ENCODE peak calls at places on chromosomes 3 and 15, in seven cellular contexts. One of them, this sample, is unnamed.

GRCh38 chr15:40310993-40311392 is 3.3 kb upstream of the PLCB2 start:
- DNase-seq in brain microvascular endothelial cell: no peak
- DNase-seq in thoracic aorta: no peak
- DNase-seq in AG04450: no peak
- DNase-seq in psoas muscle: no peak
- DNase-seq in transverse colon: no peak
- DNase-seq in CD4-positive, alpha-beta T cell: no peak
- DNase-seq in this sample: no peak

GRCh38 chr15:100190675-100191074 is 151.1 kb downstream of the ADAMTS17 start:
- DNase-seq in brain microvascular endothelial cell: no peak
- DNase-seq in thoracic aorta: no peak
- DNase-seq in AG04450: no peak
- DNase-seq in psoas muscle: peak
- DNase-seq in transverse colon: no peak
- DNase-seq in CD4-positive, alpha-beta T cell: no peak
- DNase-seq in this sample: no peak

GRCh38 chr3:194375473-194375872 is 5.9 kb upstream of the LRRC15 start:
- DNase-seq in brain microvascular endothelial cell: no peak
- DNase-seq in thoracic aorta: no peak
- DNase-seq in AG04450: no peak
- DNase-seq in psoas muscle: peak
- DNase-seq in transverse colon: no peak
- DNase-seq in CD4-positive, alpha-beta T cell: no peak
- DNase-seq in this sample: no peak

GRCh38 chr15:76150508-76150907 is 90.7 kb downstream of the TMEM266 start:
- DNase-seq in brain microvascular endothelial cell: no peak
- DNase-seq in thoracic aorta: no peak
- DNase-seq in AG04450: no peak
- DNase-seq in psoas muscle: peak
- DNase-seq in transverse colon: peak
- DNase-seq in CD4-positive, alpha-beta T cell: no peak
- DNase-seq in this sample: no peak

GRCh38 chr15:101288905-101289513 is 6.0 kb downstream of the SNRPA1 start:
- DNase-seq in brain microvascular endothelial cell: peak
- DNase-seq in thoracic aorta: no peak
- DNase-seq in AG04450: no peak
- DNase-seq in psoas muscle: no peak
- DNase-seq in transverse colon: no peak
- DNase-seq in CD4-positive, alpha-beta T cell: no peak
- DNase-seq in this sample: no peak

GRCh38 chr15:39453500-39454073 is 127.3 kb upstream of the THBS1 start:
- DNase-seq in brain microvascular endothelial cell: no peak
- DNase-seq in thoracic aorta: no peak
- DNase-seq in AG04450: no peak
- DNase-seq in psoas muscle: no peak
- DNase-seq in transverse colon: no peak
- DNase-seq in CD4-positive, alpha-beta T cell: no peak
- DNase-seq in this sample: no peak

GRCh38 chr15:56758770-56759449 is 25.6 kb upstream of the ZNF280D start:
- DNase-seq in brain microvascular endothelial cell: peak
- DNase-seq in thoracic aorta: no peak
- DNase-seq in AG04450: no peak
- DNase-seq in psoas muscle: no peak
- DNase-seq in transverse colon: no peak
- DNase-seq in CD4-positive, alpha-beta T cell: no peak
- DNase-seq in this sample: no peak

GRCh38 chr3:112293368-112294321 is at the start of gene SLC9C1:
- DNase-seq in brain microvascular endothelial cell: peak
- DNase-seq in thoracic aorta: no peak
- DNase-seq in AG04450: peak
- DNase-seq in psoas muscle: no peak
- DNase-seq in transverse colon: peak
- DNase-seq in CD4-positive, alpha-beta T cell: no peak
- DNase-seq in this sample: no peak

GRCh38 chr3:101248786-101249185 is 71.6 kb downstream of the IMPG2 start:
- DNase-seq in brain microvascular endothelial cell: no peak
- DNase-seq in thoracic aorta: no peak
- DNase-seq in AG04450: no peak
- DNase-seq in psoas muscle: no peak
- DNase-seq in transverse colon: no peak
- DNase-seq in CD4-positive, alpha-beta T cell: no peak
- DNase-seq in this sample: no peak

GRCh38 chr15:92074646-92075045 is 221.1 kb downstream of the SLCO3A1 start:
- DNase-seq in brain microvascular endothelial cell: no peak
- DNase-seq in thoracic aorta: peak
- DNase-seq in AG04450: no peak
- DNase-seq in psoas muscle: peak
- DNase-seq in transverse colon: no peak
- DNase-seq in CD4-positive, alpha-beta T cell: no peak
- DNase-seq in this sample: no peak

GRCh38 chr3:134149286-134149685 is 101.4 kb downstream of the RYK start:
- DNase-seq in brain microvascular endothelial cell: no peak
- DNase-seq in thoracic aorta: no peak
- DNase-seq in AG04450: no peak
- DNase-seq in psoas muscle: no peak
- DNase-seq in transverse colon: no peak
- DNase-seq in CD4-positive, alpha-beta T cell: no peak
- DNase-seq in this sample: no peak

GRCh38 chr15:40379853-40380252 is 2.7 kb upstream of the KNSTRN start:
- DNase-seq in brain microvascular endothelial cell: peak
- DNase-seq in thoracic aorta: peak
- DNase-seq in AG04450: peak
- DNase-seq in psoas muscle: peak
- DNase-seq in transverse colon: peak
- DNase-seq in CD4-positive, alpha-beta T cell: no peak
- DNase-seq in this sample: no peak

GRCh38 chr15:80058851-80059785 is at the start of gene ZFAND6:
- DNase-seq in brain microvascular endothelial cell: peak
- DNase-seq in thoracic aorta: peak
- DNase-seq in AG04450: peak
- DNase-seq in psoas muscle: peak
- DNase-seq in transverse colon: peak
- DNase-seq in CD4-positive, alpha-beta T cell: peak
- DNase-seq in this sample: peak

GRCh38 chr15:96273317-96274086 is 57.0 kb upstream of the NR2F2 start:
- DNase-seq in brain microvascular endothelial cell: peak
- DNase-seq in thoracic aorta: no peak
- DNase-seq in AG04450: peak
- DNase-seq in psoas muscle: no peak
- DNase-seq in transverse colon: no peak
- DNase-seq in CD4-positive, alpha-beta T cell: no peak
- DNase-seq in this sample: no peak

DNA sequence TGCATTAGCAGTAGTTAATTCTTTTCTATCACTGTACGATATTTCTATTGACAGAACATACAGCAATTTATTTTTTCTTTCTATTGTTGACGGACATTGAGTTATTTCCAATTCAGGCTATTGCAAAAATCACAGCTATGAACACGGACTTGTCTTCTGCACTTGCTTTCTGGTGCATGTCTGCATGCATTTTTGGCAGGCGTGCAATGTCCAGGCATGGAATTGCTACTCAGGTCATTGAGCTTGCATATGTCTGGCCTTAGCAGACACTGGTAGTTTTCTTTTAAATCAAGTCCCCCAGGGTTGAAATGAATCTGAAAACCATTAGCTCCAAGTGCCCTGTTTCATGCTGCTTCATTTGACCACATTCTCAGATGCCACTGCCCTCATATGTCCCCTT is 72.9 kb downstream of the LRIG1 start:
- DNase-seq in brain microvascular endothelial cell: no peak
- DNase-seq in thoracic aorta: no peak
- DNase-seq in AG04450: no peak
- DNase-seq in psoas muscle: no peak
- DNase-seq in transverse colon: no peak
- DNase-seq in CD4-positive, alpha-beta T cell: no peak
- DNase-seq in this sample: no peak
- H3K27ac ChIP-seq in brain microvascular endothelial cell: peak
- H3K27ac ChIP-seq in thoracic aorta: peak
- H3K27ac ChIP-seq in AG04450: peak
- H3K27ac ChIP-seq in psoas muscle: peak
- H3K27ac ChIP-seq in transverse colon: peak
- H3K27ac ChIP-seq in CD4-positive, alpha-beta T cell: no peak
- H3K27ac ChIP-seq in this sample: no peak

DNA sequence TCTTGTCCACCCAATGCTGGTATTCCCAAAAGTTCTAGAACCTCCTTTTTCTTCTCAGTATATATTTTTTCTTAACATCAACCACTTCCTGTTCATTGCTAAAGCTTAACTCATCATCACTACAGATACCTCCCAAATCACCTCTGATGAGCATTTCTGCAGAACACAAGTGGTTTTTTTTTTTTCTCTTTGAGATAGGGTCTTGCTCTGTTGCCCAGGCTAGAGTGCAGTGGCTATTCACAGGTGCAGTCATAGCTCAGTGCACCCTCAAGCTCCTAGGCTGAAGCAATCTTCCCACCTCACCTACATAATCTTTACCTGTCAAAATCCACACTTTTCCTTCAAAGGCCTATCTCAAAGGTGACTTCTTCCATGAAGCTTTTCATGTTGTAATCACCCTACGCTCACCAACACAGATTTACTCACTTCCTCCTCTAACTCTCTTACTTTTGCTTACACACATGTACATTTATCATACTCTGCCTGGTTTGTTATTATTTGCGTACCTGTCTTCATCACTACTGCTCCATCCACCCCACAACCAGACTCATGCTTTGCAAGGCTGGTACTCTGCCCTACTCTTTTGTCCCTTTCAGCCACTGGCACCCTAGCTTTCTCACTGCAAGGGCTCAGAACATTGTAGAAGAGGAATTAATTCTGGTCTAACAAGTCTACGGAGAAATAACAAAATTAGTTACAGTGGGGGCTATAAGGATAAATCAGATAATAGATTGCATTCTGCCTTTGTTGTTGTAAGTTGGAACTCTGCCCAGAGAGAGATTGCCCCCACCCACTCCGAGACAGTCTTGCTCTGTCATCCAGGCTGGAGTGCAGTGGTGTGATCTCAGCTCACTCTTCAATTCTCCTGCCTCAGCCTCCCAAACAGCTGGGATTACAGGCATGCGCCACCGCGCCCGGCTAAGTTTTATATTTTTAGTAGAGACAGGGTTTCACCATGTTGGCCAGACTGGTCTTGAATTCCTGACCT is 27.5 kb downstream of the HERC1 start:
- DNase-seq in brain microvascular endothelial cell: peak
- DNase-seq in thoracic aorta: no peak
- DNase-seq in AG04450: no peak
- DNase-seq in psoas muscle: no peak
- DNase-seq in transverse colon: no peak
- DNase-seq in CD4-positive, alpha-beta T cell: no peak
- DNase-seq in this sample: no peak
- H3K27ac ChIP-seq in brain microvascular endothelial cell: no peak
- H3K27ac ChIP-seq in thoracic aorta: no peak
- H3K27ac ChIP-seq in AG04450: no peak
- H3K27ac ChIP-seq in psoas muscle: no peak
- H3K27ac ChIP-seq in transverse colon: no peak
- H3K27ac ChIP-seq in CD4-positive, alpha-beta T cell: no peak
- H3K27ac ChIP-seq in this sample: no peak

GRCh38 chr3:10503217-10503796 is 2.1 kb downstream of the ATP2B2 start:
- DNase-seq in brain microvascular endothelial cell: no peak
- DNase-seq in thoracic aorta: no peak
- DNase-seq in AG04450: no peak
- DNase-seq in psoas muscle: peak
- DNase-seq in transverse colon: no peak
- DNase-seq in CD4-positive, alpha-beta T cell: no peak
- DNase-seq in this sample: no peak

GRCh38 chr3:10502185-10502880 is 3.1 kb downstream of the ATP2B2 start:
- DNase-seq in brain microvascular endothelial cell: no peak
- DNase-seq in thoracic aorta: no peak
- DNase-seq in AG04450: no peak
- DNase-seq in psoas muscle: no peak
- DNase-seq in transverse colon: no peak
- DNase-seq in CD4-positive, alpha-beta T cell: no peak
- DNase-seq in this sample: no peak

GRCh38 chr3:10505050-10505790 is at the start of gene ATP2B2:
- DNase-seq in brain microvascular endothelial cell: no peak
- DNase-seq in thoracic aorta: no peak
- DNase-seq in AG04450: no peak
- DNase-seq in psoas muscle: peak
- DNase-seq in transverse colon: no peak
- DNase-seq in CD4-positive, alpha-beta T cell: no peak
- DNase-seq in this sample: no peak

GRCh38 chr3:10505791-10506585 is 602 bp upstream of the ATP2B2 start:
- DNase-seq in brain microvascular endothelial cell: no peak
- DNase-seq in thoracic aorta: no peak
- DNase-seq in AG04450: no peak
- DNase-seq in psoas muscle: no peak
- DNase-seq in transverse colon: no peak
- DNase-seq in CD4-positive, alpha-beta T cell: no peak
- DNase-seq in this sample: no peak

DNA sequence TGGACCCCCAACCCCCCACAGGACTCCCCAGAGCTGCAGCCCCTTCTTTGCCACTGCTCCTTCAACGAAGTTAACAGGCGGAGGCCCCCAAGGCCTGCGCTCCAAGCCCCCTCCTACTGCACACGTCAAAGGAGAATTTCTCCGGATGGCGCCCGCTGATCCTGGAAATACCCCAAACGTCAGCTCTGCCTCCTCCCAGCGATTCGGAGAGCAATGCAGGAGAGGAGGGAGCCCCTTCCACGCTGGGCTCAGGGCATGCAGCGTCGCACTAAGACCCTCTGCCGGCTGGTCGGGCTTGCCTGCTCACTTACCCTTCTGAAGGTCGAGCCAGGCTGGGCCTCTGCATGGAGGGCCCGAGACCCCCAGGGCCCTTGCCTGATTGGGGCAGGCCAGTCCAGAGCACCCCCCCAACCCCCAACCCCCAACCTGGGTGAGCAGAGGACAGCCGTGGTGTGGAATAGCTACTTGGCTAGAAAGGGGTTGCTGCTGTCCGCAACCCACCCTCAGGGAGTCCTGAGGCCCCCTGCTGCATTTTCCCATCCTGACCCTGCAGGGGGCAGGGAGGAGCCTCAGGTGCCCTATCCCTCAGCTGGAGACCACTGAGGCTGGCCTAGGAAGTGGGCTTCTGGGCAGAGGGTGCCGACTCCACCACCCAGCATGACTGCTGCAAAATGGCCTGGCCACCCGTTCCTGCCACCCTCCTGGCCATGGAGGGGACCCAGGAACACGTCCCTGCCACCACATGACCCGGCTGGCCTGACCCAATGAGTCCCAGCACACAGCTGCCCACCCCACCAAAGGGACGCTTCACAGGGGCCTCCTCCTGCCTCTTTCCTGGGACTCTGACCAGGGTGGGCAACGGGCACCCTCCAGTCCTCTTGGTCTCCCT is 981 bp downstream of the ATP2B2 start:
- DNase-seq in brain microvascular endothelial cell: no peak
- DNase-seq in thoracic aorta: no peak
- DNase-seq in AG04450: no peak
- DNase-seq in psoas muscle: peak
- DNase-seq in transverse colon: no peak
- DNase-seq in CD4-positive, alpha-beta T cell: no peak
- DNase-seq in this sample: peak
- H3K27ac ChIP-seq in brain microvascular endothelial cell: no peak
- H3K27ac ChIP-seq in thoracic aorta: no peak
- H3K27ac ChIP-seq in AG04450: no peak
- H3K27ac ChIP-seq in psoas muscle: no peak
- H3K27ac ChIP-seq in transverse colon: no peak
- H3K27ac ChIP-seq in CD4-positive, alpha-beta T cell: no peak
- H3K27ac ChIP-seq in this sample: peak

DNA sequence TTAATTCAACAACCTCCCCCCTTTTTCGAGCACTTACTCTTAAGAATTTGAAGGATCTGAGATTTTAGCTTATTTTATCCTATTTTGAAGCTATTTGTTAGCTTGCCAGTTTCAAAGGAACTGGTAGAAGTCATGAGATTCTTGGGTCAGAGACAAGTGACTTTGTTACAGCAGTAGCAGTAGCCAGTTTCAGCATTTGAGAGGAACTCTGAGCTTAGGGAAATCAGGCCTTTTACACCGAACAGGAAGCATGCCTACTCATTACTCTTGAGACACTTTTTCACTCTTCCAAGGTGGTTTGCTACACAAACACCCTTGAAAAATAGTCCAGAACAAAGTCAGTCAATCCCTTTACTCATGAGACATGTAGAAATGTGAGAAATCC is 24.5 kb upstream of the TM4SF1 start:
- DNase-seq in brain microvascular endothelial cell: no peak
- DNase-seq in thoracic aorta: no peak
- DNase-seq in AG04450: no peak
- DNase-seq in psoas muscle: no peak
- DNase-seq in transverse colon: no peak
- DNase-seq in CD4-positive, alpha-beta T cell: no peak
- DNase-seq in this sample: no peak
- H3K27ac ChIP-seq in brain microvascular endothelial cell: peak
- H3K27ac ChIP-seq in thoracic aorta: peak
- H3K27ac ChIP-seq in AG04450: peak
- H3K27ac ChIP-seq in psoas muscle: no peak
- H3K27ac ChIP-seq in transverse colon: no peak
- H3K27ac ChIP-seq in CD4-positive, alpha-beta T cell: no peak
- H3K27ac ChIP-seq in this sample: no peak

This sample was measured in caudate nucleus.